ENCODE peak calls at places on chromosome 2, in six cellular contexts. O is left lobe of liver, M is neuronal stem cell, H is GM04504, Y is heart left ventricle, P is KBM-7. V is an unnamed sample.

GRCh38 chr2:120108049-120108448 is 95.2 kb downstream of the EPB41L5 start:
- DNase-seq in M (no peak), P (no peak), O (peak; percentile 62), H (peak; percentile 28), Y (no peak), V (peak; percentile 62)

GRCh38 chr2:172460780-172461201 is 33.4 kb downstream of the ITGA6 start:
- DNase-seq in O (no peak), Y (no peak), P (no peak), M (no peak), H (no peak), V (no peak)

GRCh38 chr2:217691920-217692666 is 310.7 kb downstream of the TNS1 start:
- DNase-seq in M (no peak), H (no peak), P (no peak), O (peak; percentile 66), Y (peak; percentile 38), V (peak; percentile 30)

GRCh38 chr2:241833938-241834852 is 24.5 kb downstream of the PDCD1 start:
- DNase-seq in P (no peak), M (no peak), H (no peak), O (no peak), Y (peak; percentile 19), V (no peak)

GRCh38 chr2:129004485-129004884 is 685.8 kb upstream of the HS6ST1 start:
- DNase-seq in M (no peak), P (no peak), Y (no peak), H (no peak), O (no peak), V (no peak)

GRCh38 chr2:144472911-144473310 is 47.0 kb downstream of the ZEB2 start:
- DNase-seq in H (no peak), P (no peak), Y (no peak), O (no peak), M (no peak), V (no peak)

GRCh38 chr2:53353372-53354111 is 414.1 kb upstream of the CHAC2 start:
- DNase-seq in O (no peak), H (peak; percentile 2), Y (no peak), P (no peak), M (peak; percentile 4), V (no peak)

GRCh38 chr2:152062130-152063091 is 36.4 kb downstream of the CACNB4 start:
- DNase-seq in H (peak; percentile 52), O (no peak), P (no peak), Y (peak; percentile 33), M (no peak), V (no peak)

GRCh38 chr2:234102112-234102511 is 51.6 kb downstream of the SPP2 start:
- DNase-seq in P (no peak), Y (no peak), M (no peak), H (no peak), O (no peak), V (no peak)

GRCh38 chr2:17035010-17035409 is 369.4 kb upstream of the CYRIA start:
- DNase-seq in P (no peak), Y (no peak), O (no peak), M (no peak), H (no peak), V (no peak)

GRCh38 chr2:216664593-216665034 is 30.7 kb downstream of the IGFBP5 start:
- DNase-seq in O (no peak), P (peak; percentile 60), Y (no peak), H (no peak), M (no peak), V (no peak)

GRCh38 chr2:44753552-44754285 is 187.8 kb upstream of the SIX3 start:
- DNase-seq in Y (no peak), H (peak; percentile 25), P (peak; percentile 90), M (no peak), O (no peak), V (no peak)

GRCh38 chr2:60882971-60883753 is 1.8 kb downstream of the REL start:
- DNase-seq in Y (no peak), H (no peak), O (peak; percentile 48), M (no peak), P (peak; percentile 67), V (no peak)

GRCh38 chr2:28656937-28657615 is 94.6 kb upstream of the PPP1CB start:
- DNase-seq in P (no peak), H (no peak), M (no peak), Y (no peak), O (no peak), V (no peak)

GRCh38 chr2:17319090-17319489 is 199.2 kb downstream of the RAD51AP2 start:
- DNase-seq in Y (no peak), O (no peak), M (no peak), P (no peak), H (no peak), V (peak; percentile 3)

GRCh38 chr2:75068546-75068945 is 110.1 kb downstream of the POLE4 start:
- DNase-seq in O (no peak), H (no peak), M (no peak), P (no peak), Y (no peak), V (no peak)

GRCh38 chr2:144515694-144516416 is 4.1 kb downstream of the ZEB2 start:
- DNase-seq in O (no peak), Y (peak; percentile 56), H (no peak), P (peak; percentile 74), M (no peak), V (no peak)

GRCh38 chr2:201781583-201782051 is 884 bp upstream of the ALS2 start:
- DNase-seq in O (peak; percentile 53), H (no peak), M (no peak), Y (no peak), P (no peak), V (peak; percentile 14)

GRCh38 chr2:209694748-209695147 is 76.9 kb upstream of the UNC80 start:
- DNase-seq in H (no peak), M (no peak), Y (no peak), P (no peak), O (no peak), V (no peak)

GRCh38 chr2:42970151-42970550 is 177.8 kb upstream of the HAAO start:
- DNase-seq in Y (no peak), M (no peak), P (no peak), H (no peak), O (no peak), V (no peak)

GRCh38 chr2:71602581-71602980 is 149.2 kb downstream of the DYSF start:
- DNase-seq in H (no peak), P (no peak), O (no peak), M (no peak), Y (peak; percentile 19), V (no peak)

GRCh38 chr2:234500394-234501006 is 3.6 kb upstream of the ARL4C start:
- DNase-seq in Y (peak; percentile 44), H (no peak), M (no peak), O (peak; percentile 56), P (peak; percentile 27), V (peak; percentile 71)

GRCh38 chr2:219541611-219542180 is 1.9 kb downstream of the CHPF start:
- DNase-seq in O (peak; percentile 88), M (peak; percentile 78), Y (peak; percentile 82), H (no peak), P (peak; percentile 91), V (peak; percentile 93)

GRCh38 chr2:105815401-105815800 is 70.7 kb downstream of the NCK2 start:
- DNase-seq in H (no peak), P (no peak), O (no peak), M (no peak), Y (no peak), V (peak; percentile 65)

GRCh38 chr2:173355132-173355865 is 627 bp downstream of the CDCA7 start:
- DNase-seq in H (no peak), M (peak; percentile 51), P (peak; percentile 89), O (no peak), Y (peak; percentile 41), V (peak; percentile 20)

GRCh38 chr2:73830871-73831401 is 2.2 kb downstream of the STAMBP start:
- DNase-seq in P (no peak), H (peak; percentile 68), O (no peak), M (no peak), Y (no peak), V (no peak)

GRCh38 chr2:111068435-111069058 is 52.2 kb upstream of the BCL2L11 start:
- DNase-seq in Y (no peak), H (no peak), O (no peak), P (no peak), M (no peak), V (peak; percentile 34)

V was measured in thyroid gland.